ENCODE peak calls at places on chromosomes 12 and 14, in four cellular contexts. One of them, this sample, is unnamed.

GRCh38 chr14:101791919-101792572 is 30.5 kb downstream of the PPP2R5C start:
- DNase-seq in EL: peak; percentile 44
- DNase-seq in upper lobe of right lung: no peak
- DNase-seq in ELR: peak; percentile 42
- DNase-seq in this sample: peak; percentile 63

GRCh38 chr12:57012600-57013465 is 3.5 kb downstream of the TAC3 start:
- DNase-seq in EL: no peak
- DNase-seq in upper lobe of right lung: no peak
- DNase-seq in ELR: no peak
- DNase-seq in this sample: no peak

GRCh38 chr14:22994762-22995275 is 12.5 kb upstream of the AJUBA start:
- DNase-seq in EL: peak; percentile 79
- DNase-seq in upper lobe of right lung: peak; percentile 72
- DNase-seq in ELR: peak; percentile 63
- DNase-seq in this sample: peak; percentile 84

GRCh38 chr14:89748004-89748403 is 206.5 kb downstream of the EFCAB11 start:
- DNase-seq in EL: peak; percentile 23
- DNase-seq in upper lobe of right lung: no peak
- DNase-seq in ELR: peak; percentile 27
- DNase-seq in this sample: no peak

GRCh38 chr14:90816686-90817436 is 631 bp upstream of the TTC7B start:
- DNase-seq in EL: no peak
- DNase-seq in upper lobe of right lung: no peak
- DNase-seq in ELR: no peak
- DNase-seq in this sample: no peak

GRCh38 chr14:63212776-63213500 is 8.7 kb downstream of the RHOJ start:
- DNase-seq in EL: no peak
- DNase-seq in upper lobe of right lung: no peak
- DNase-seq in ELR: no peak
- DNase-seq in this sample: no peak

GRCh38 chr14:68998062-68998461 is 19.0 kb upstream of the ACTN1 start:
- DNase-seq in EL: no peak
- DNase-seq in upper lobe of right lung: no peak
- DNase-seq in ELR: no peak
- DNase-seq in this sample: no peak

GRCh38 chr12:56590237-56590830 is 39.8 kb downstream of the BAZ2A start:
- DNase-seq in EL: peak; percentile 23
- DNase-seq in upper lobe of right lung: no peak
- DNase-seq in ELR: peak; percentile 53
- DNase-seq in this sample: peak; percentile 59

GRCh38 chr12:57340104-57340503 is 89.1 kb upstream of the STAC3 start:
- DNase-seq in EL: peak; percentile 14
- DNase-seq in upper lobe of right lung: no peak
- DNase-seq in ELR: peak; percentile 12
- DNase-seq in this sample: no peak

GRCh38 chr14:53964249-53964648 is 7.6 kb upstream of the BMP4 start:
- DNase-seq in EL: peak; percentile 61
- DNase-seq in upper lobe of right lung: no peak
- DNase-seq in ELR: peak; percentile 9
- DNase-seq in this sample: no peak

GRCh38 chr14:103332143-103332919 is 1.7 kb upstream of the EIF5 start:
- DNase-seq in EL: no peak
- DNase-seq in upper lobe of right lung: no peak
- DNase-seq in ELR: no peak
- DNase-seq in this sample: no peak

GRCh38 chr12:26121841-26122680 is 2.8 kb downstream of the BHLHE41 start:
- DNase-seq in EL: peak; percentile 50
- DNase-seq in upper lobe of right lung: peak; percentile 78
- DNase-seq in ELR: peak; percentile 20
- DNase-seq in this sample: peak; percentile 8

GRCh38 chr14:50094056-50094455 is 22.3 kb downstream of the VCPKMT start:
- DNase-seq in EL: no peak
- DNase-seq in upper lobe of right lung: no peak
- DNase-seq in ELR: no peak
- DNase-seq in this sample: no peak

GRCh38 chr12:89111964-89112363 is 240.3 kb downstream of the DUSP6 start:
- DNase-seq in EL: no peak
- DNase-seq in upper lobe of right lung: no peak
- DNase-seq in ELR: no peak
- DNase-seq in this sample: no peak

GRCh38 chr14:95548328-95548929 is 13.6 kb downstream of the GLRX5 start:
- DNase-seq in EL: no peak
- DNase-seq in upper lobe of right lung: no peak
- DNase-seq in ELR: no peak
- DNase-seq in this sample: no peak

GRCh38 chr14:61710853-61711817 is 15.8 kb downstream of the HIF1A start:
- DNase-seq in EL: no peak
- DNase-seq in upper lobe of right lung: no peak
- DNase-seq in ELR: no peak
- DNase-seq in this sample: no peak